ENCODE peak calls at places on chromosome 3, in four cellular contexts. P, O, F and X are unnamed samples.
A peak's percentile ranks its signal among the peaks of the same experiment; 100 is the strongest.

GRCh38 chr3:23805228-23805880 is 401 bp upstream of the UBE2E1 start:
- DNase-seq in P (no peak), O (peak; percentile 86), F (no peak), X (no peak)

GRCh38 chr3:105173972-105174371 is 192.7 kb upstream of the ALCAM start:
- DNase-seq in P (no peak), O (no peak), F (no peak), X (no peak)

GRCh38 chr3:99108508-99108907 is 207.0 kb upstream of the DCBLD2 start:
- DNase-seq in P (peak; percentile 95), O (no peak), F (no peak), X (no peak)

GRCh38 chr3:141105828-141106628 is 54.9 kb downstream of the SPSB4 start:
- DNase-seq in P (peak; percentile 82), O (peak; percentile 89), F (peak; percentile 94), X (peak; percentile 75)

GRCh38 chr3:45690331-45691035 is 1.3 kb downstream of the SACM1L start:
- DNase-seq in P (no peak), O (no peak), F (no peak), X (no peak)

GRCh38 chr3:94114667-94115066 is 51.8 kb downstream of the NSUN3 start:
- DNase-seq in P (no peak), O (no peak), F (no peak), X (no peak)

GRCh38 chr3:177744873-177745646 is 547.8 kb upstream of the TBL1XR1 start:
- DNase-seq in P (peak; percentile 21), O (no peak), F (no peak), X (peak; percentile 30)

GRCh38 chr3:14263317-14264005 is 84.8 kb downstream of the LSM3 start:
- DNase-seq in P (no peak), O (peak; percentile 30), F (no peak), X (no peak)

GRCh38 chr3:183695569-183696364 is 1.8 kb upstream of the YEATS2 start:
- DNase-seq in P (no peak), O (no peak), F (no peak), X (no peak)

GRCh38 chr3:160810360-160810759 is 54.3 kb downstream of the PPM1L start:
- DNase-seq in P (no peak), O (no peak), F (no peak), X (no peak)

DNA sequence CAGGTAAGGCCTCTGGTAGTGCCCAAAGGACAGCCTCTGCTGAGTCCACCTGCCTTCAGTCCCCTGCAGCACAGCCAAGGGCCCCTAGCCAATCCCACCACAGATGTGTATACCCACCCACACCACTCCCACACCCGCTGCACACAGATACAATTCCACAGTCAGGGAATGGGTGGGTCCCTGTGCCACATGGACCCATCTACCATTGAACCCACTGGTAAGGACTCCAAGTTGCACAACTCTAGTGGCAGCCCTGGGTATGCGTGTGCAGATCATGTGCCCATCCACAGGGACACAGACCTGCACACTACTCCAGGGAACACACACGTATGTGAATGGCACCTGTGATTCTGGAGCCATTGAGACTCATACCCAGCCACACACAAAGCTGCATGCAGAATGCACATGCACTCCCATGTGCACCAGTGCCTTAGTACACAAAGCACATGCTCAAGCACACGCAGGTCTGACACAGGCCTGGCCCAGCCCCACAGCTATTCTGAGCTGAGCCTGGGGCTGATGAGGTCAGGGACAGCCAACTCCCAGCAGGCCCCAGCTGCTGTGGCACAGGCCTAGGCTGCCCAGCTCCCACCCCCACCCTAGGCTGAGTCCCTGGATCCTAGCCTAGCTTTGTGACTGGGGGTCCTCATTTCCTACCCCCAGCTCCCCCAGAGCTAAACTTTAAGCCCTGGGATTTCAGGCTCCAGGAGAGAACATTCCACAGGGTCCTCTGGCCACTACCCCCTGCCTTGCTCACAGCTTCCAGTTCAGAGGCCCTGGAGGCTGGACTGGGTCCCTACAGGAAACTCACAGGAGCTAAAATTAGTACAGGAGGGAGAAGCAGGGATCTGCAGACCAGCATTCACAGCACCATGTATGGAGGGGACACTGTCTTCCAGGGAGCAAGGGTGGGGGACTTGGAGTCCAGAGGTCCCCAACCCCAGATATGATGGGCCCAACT is 2.8 kb upstream of the ALS2CL start:
- DNase-seq in P (no peak), O (no peak), F (no peak), X (no peak)
- H3K4me1 ChIP-seq in P (peaks cover 24% of the 10 kb centered on the region), O (no peaks in the 10 kb centered on the region), F (peaks cover 21% of the 10 kb centered on the region), X (peaks cover 9% of the 10 kb centered on the region)

GRCh38 chr3:16503191-16503776 is 10.2 kb downstream of the RFTN1 start:
- DNase-seq in P (no peak), O (no peak), F (no peak), X (no peak)

GRCh38 chr3:16504692-16505091 is 8.8 kb downstream of the RFTN1 start:
- DNase-seq in P (no peak), O (no peak), F (no peak), X (no peak)

GRCh38 chr3:16500911-16501310 is 12.6 kb downstream of the RFTN1 start:
- DNase-seq in P (no peak), O (no peak), F (no peak), X (no peak)

GRCh38 chr3:16504242-16504641 is 9.3 kb downstream of the RFTN1 start:
- DNase-seq in P (no peak), O (no peak), F (no peak), X (no peak)

DNA sequence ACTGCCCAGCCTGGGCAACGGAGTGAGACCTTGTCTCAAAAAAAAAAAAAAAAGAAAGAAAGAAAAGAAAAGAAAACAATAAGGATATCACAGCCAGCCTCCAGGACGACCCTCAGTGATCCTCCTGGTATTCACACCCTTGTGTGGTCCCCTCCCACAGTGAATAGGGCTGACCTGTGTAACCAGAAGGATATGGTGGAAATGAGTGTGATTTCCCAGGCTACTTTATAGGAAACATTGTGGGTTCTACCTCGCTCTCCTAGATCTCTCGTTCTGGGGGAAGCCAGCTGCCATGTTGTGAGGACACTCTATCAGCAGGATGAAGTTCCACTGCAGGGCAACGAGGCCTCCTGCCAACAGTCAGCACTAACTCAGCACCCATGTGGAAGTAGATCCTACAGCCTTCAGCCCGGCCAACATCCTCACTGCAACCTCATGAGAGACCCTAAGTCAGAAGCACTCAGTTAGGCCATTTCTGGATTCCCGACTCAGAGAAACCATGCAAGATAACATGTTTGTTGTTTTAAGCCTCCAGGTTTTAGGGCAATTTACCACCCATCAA is 11.1 kb downstream of the RFTN1 start:
- DNase-seq in P (no peak), O (no peak), F (no peak), X (no peak)
- H3K4me1 ChIP-seq in P (no peaks in the 10 kb centered on the region), O (no peaks in the 10 kb centered on the region), F (peaks cover 3% of the 10 kb centered on the region), X (peaks cover 19% of the 10 kb centered on the region)

GRCh38 chr3:12941495-12942023 is 100.2 kb upstream of the RPL32 start:
- DNase-seq in P (no peak), O (no peak), F (no peak), X (no peak)

GRCh38 chr3:12939137-12939536 is 97.8 kb upstream of the RPL32 start:
- DNase-seq in P (no peak), O (no peak), F (no peak), X (no peak)

GRCh38 chr3:12943124-12944021 is 102.0 kb upstream of the RPL32 start:
- DNase-seq in P (no peak), O (no peak), F (no peak), X (no peak)

GRCh38 chr3:12938258-12938711 is 96.9 kb upstream of the RPL32 start:
- DNase-seq in P (no peak), O (no peak), F (no peak), X (no peak)

GRCh38 chr3:12940854-12941253 is 99.5 kb upstream of the RPL32 start:
- DNase-seq in P (no peak), O (no peak), F (no peak), X (no peak)
- H3K4me1 ChIP-seq in P (no peaks in the 10 kb centered on the region), O (peaks cover 4% of the 10 kb centered on the region), F (peaks cover 2% of the 10 kb centered on the region), X (no peaks in the 10 kb centered on the region)

DNA sequence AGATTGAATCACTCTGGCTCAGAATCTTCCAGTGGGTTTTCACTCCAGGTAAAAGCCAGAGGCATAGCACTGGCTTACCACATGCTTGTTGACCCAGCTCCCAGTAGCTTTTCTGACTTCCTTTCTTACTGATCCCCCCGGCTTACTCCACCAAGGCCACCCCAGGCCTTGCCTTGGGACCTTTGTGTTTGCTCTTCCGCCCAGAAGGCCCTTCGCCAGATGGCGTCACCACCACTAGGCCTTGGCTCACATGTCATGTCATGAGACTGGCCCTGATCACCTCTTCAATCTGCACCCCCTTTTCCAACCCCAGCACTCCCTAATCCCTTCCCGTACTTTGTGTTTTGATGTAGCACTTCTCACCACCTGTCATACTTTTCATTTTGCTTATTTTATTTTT is 98.5 kb upstream of the UMPS start:
- DNase-seq in P (no peak), O (no peak), F (no peak), X (no peak)
- H3K4me1 ChIP-seq in P (no peaks in the 10 kb centered on the region), O (peaks cover 6% of the 10 kb centered on the region), F (peaks cover 35% of the 10 kb centered on the region), X (peaks cover 88% of the 10 kb centered on the region)